ENCODE peak calls at places on chromosomes 13 and 19, in eight cellular contexts. One of them, this sample, is unnamed.

GRCh38 chr19:28485300-28485699 is 727.7 kb downstream of the UQCRFS1 start:
- DNase-seq in aorta: peak
- DNase-seq in coronary artery: no peak
- DNase-seq in tibial artery: peak
- DNase-seq in IMR-90: no peak
- DNase-seq in PC-9: no peak
- DNase-seq in WERI-Rb-1: no peak
- DNase-seq in astrocyte: no peak
- DNase-seq in this sample: no peak

GRCh38 chr19:40927567-40927966 is 45.5 kb upstream of the CYP2A7 start:
- DNase-seq in aorta: no peak
- DNase-seq in coronary artery: no peak
- DNase-seq in tibial artery: no peak
- DNase-seq in IMR-90: no peak
- DNase-seq in PC-9: no peak
- DNase-seq in WERI-Rb-1: no peak
- DNase-seq in astrocyte: no peak
- DNase-seq in this sample: no peak

GRCh38 chr19:56953411-56953810 is 112.9 kb upstream of the PEG3 start:
- DNase-seq in aorta: no peak
- DNase-seq in coronary artery: no peak
- DNase-seq in tibial artery: no peak
- DNase-seq in IMR-90: no peak
- DNase-seq in PC-9: no peak
- DNase-seq in WERI-Rb-1: no peak
- DNase-seq in astrocyte: no peak
- DNase-seq in this sample: no peak

GRCh38 chr19:32870154-32870573 is 597 bp upstream of the SLC7A9 start:
- DNase-seq in aorta: no peak
- DNase-seq in coronary artery: no peak
- DNase-seq in tibial artery: no peak
- DNase-seq in IMR-90: no peak
- DNase-seq in PC-9: no peak
- DNase-seq in WERI-Rb-1: no peak
- DNase-seq in astrocyte: no peak
- DNase-seq in this sample: no peak

GRCh38 chr13:111893071-111893606 is 173.8 kb upstream of the SOX1 start:
- DNase-seq in aorta: no peak
- DNase-seq in coronary artery: peak
- DNase-seq in tibial artery: no peak
- DNase-seq in IMR-90: no peak
- DNase-seq in PC-9: no peak
- DNase-seq in WERI-Rb-1: no peak
- DNase-seq in astrocyte: no peak
- DNase-seq in this sample: no peak

GRCh38 chr19:12647047-12647446 is 19.5 kb downstream of the MAN2B1 start:
- DNase-seq in aorta: no peak
- DNase-seq in coronary artery: no peak
- DNase-seq in tibial artery: no peak
- DNase-seq in IMR-90: no peak
- DNase-seq in PC-9: no peak
- DNase-seq in WERI-Rb-1: no peak
- DNase-seq in astrocyte: no peak
- DNase-seq in this sample: no peak

GRCh38 chr13:104816716-104817115 is 1718.7 kb downstream of the EFNB2 start:
- DNase-seq in aorta: no peak
- DNase-seq in coronary artery: no peak
- DNase-seq in tibial artery: no peak
- DNase-seq in IMR-90: no peak
- DNase-seq in PC-9: no peak
- DNase-seq in WERI-Rb-1: no peak
- DNase-seq in astrocyte: peak
- DNase-seq in this sample: no peak

GRCh38 chr13:51601601-51602348 is 17.5 kb downstream of the WDFY2 start:
- DNase-seq in aorta: no peak
- DNase-seq in coronary artery: no peak
- DNase-seq in tibial artery: no peak
- DNase-seq in IMR-90: no peak
- DNase-seq in PC-9: peak
- DNase-seq in WERI-Rb-1: no peak
- DNase-seq in astrocyte: no peak
- DNase-seq in this sample: no peak

GRCh38 chr13:40484101-40484800 is 182.2 kb downstream of the FOXO1 start:
- DNase-seq in aorta: no peak
- DNase-seq in coronary artery: no peak
- DNase-seq in tibial artery: no peak
- DNase-seq in IMR-90: no peak
- DNase-seq in PC-9: no peak
- DNase-seq in WERI-Rb-1: no peak
- DNase-seq in astrocyte: no peak
- DNase-seq in this sample: no peak

GRCh38 chr13:29859971-29860370 is 9.6 kb upstream of the UBL3 start:
- DNase-seq in aorta: no peak
- DNase-seq in coronary artery: no peak
- DNase-seq in tibial artery: no peak
- DNase-seq in IMR-90: peak
- DNase-seq in PC-9: no peak
- DNase-seq in WERI-Rb-1: no peak
- DNase-seq in astrocyte: peak
- DNase-seq in this sample: no peak

GRCh38 chr19:33665776-33666175 is 44.0 kb downstream of the CHST8 start:
- DNase-seq in aorta: no peak
- DNase-seq in coronary artery: peak
- DNase-seq in tibial artery: no peak
- DNase-seq in IMR-90: no peak
- DNase-seq in PC-9: no peak
- DNase-seq in WERI-Rb-1: no peak
- DNase-seq in astrocyte: no peak
- DNase-seq in this sample: no peak

DNA sequence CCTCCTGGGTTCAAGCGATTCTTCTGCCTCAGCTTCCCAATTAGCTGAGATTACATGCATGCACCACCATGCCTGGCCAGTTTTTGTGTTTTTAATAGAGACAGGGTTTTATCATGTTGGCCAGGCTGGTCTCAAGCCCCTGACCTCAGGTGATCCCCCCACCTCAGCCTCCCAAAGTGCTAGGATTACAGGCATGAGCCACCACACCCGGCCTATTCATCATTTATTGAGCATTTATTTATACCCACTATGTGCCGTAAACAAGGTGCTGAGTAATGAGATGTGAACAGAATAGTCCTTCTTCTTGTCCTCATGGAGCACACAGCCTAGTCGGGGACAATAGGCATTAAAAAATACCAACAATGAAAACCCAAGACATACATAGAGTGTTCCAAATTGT is 25.6 kb downstream of the ACTN4 start:
- DNase-seq in aorta: peak
- DNase-seq in coronary artery: no peak
- DNase-seq in tibial artery: no peak
- DNase-seq in IMR-90: no peak
- DNase-seq in PC-9: no peak
- DNase-seq in WERI-Rb-1: no peak
- DNase-seq in astrocyte: no peak
- DNase-seq in this sample: no peak
- H3K27ac ChIP-seq in aorta: no peak
- H3K27ac ChIP-seq in coronary artery: peak
- H3K27ac ChIP-seq in tibial artery: peak
- H3K27ac ChIP-seq in IMR-90: no peak
- H3K27ac ChIP-seq in PC-9: no peak
- H3K27ac ChIP-seq in WERI-Rb-1: no peak
- H3K27ac ChIP-seq in astrocyte: no peak
- H3K27ac ChIP-seq in this sample: peak

GRCh38 chr19:45940515-45940805 is 25.9 kb upstream of the NANOS2 start:
- DNase-seq in aorta: no peak
- DNase-seq in coronary artery: no peak
- DNase-seq in tibial artery: no peak
- DNase-seq in IMR-90: no peak
- DNase-seq in PC-9: no peak
- DNase-seq in WERI-Rb-1: no peak
- DNase-seq in astrocyte: no peak
- DNase-seq in this sample: no peak

GRCh38 chr19:45935267-45935666 is 20.7 kb upstream of the NANOS2 start:
- DNase-seq in aorta: no peak
- DNase-seq in coronary artery: no peak
- DNase-seq in tibial artery: no peak
- DNase-seq in IMR-90: no peak
- DNase-seq in PC-9: no peak
- DNase-seq in WERI-Rb-1: no peak
- DNase-seq in astrocyte: no peak
- DNase-seq in this sample: no peak

GRCh38 chr19:45934551-45935230 is 20.1 kb upstream of the NANOS2 start:
- DNase-seq in aorta: no peak
- DNase-seq in coronary artery: no peak
- DNase-seq in tibial artery: no peak
- DNase-seq in IMR-90: no peak
- DNase-seq in PC-9: no peak
- DNase-seq in WERI-Rb-1: no peak
- DNase-seq in astrocyte: no peak
- DNase-seq in this sample: no peak

GRCh38 chr19:45938733-45939319 is 24.2 kb upstream of the NANOS2 start:
- DNase-seq in aorta: no peak
- DNase-seq in coronary artery: no peak
- DNase-seq in tibial artery: no peak
- DNase-seq in IMR-90: no peak
- DNase-seq in PC-9: no peak
- DNase-seq in WERI-Rb-1: no peak
- DNase-seq in astrocyte: no peak
- DNase-seq in this sample: no peak

DNA sequence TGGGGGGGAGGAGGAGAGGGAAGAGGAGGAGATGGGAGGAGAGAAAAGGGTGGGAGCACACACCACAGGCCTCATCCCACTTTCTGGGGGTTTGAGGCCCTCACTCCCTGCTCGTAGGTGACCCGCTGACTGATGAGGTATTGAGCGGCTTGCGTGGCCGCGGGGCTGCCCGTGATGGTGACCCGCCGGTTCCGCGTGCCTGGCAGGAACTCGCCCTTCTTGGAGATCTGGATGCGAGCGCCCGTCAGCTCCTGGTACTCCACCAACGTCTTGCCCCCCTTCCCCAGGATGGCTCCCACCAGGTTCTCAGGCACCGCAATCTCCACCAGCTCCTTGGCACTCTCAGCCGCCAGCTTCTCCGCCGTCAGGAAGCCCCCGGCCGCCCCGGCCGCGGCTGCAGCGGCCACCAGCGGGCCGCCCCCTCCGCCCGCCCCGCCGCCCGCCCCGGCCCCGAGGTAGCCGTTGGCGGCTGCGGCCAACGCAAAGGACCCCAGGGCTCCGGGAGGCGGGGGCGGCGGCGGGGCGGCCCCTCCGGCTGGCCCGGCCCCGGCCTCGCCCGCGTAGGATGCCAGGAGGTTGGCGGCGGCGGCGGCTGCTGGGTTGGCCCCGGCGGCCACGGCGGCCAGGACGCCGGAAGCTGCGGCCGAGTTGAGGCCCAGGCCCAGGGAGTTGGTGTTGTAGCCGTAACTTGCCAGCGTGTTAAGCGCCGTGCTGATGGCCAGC is 25.4 kb upstream of the NANOS2 start:
- DNase-seq in aorta: no peak
- DNase-seq in coronary artery: no peak
- DNase-seq in tibial artery: no peak
- DNase-seq in IMR-90: no peak
- DNase-seq in PC-9: no peak
- DNase-seq in WERI-Rb-1: no peak
- DNase-seq in astrocyte: no peak
- DNase-seq in this sample: no peak
- H3K4me3 ChIP-seq in aorta: no peak
- H3K4me3 ChIP-seq in coronary artery: no peak
- H3K4me3 ChIP-seq in tibial artery: no peak
- H3K4me3 ChIP-seq in IMR-90: no peak
- H3K4me3 ChIP-seq in PC-9: no peak
- H3K4me3 ChIP-seq in WERI-Rb-1: no peak
- H3K4me3 ChIP-seq in astrocyte: no peak
- H3K4me3 ChIP-seq in this sample: peak

GRCh38 chr19:1856345-1856697 is 7.1 kb downstream of the KLF16 start:
- DNase-seq in aorta: no peak
- DNase-seq in coronary artery: no peak
- DNase-seq in tibial artery: no peak
- DNase-seq in IMR-90: no peak
- DNase-seq in PC-9: no peak
- DNase-seq in WERI-Rb-1: peak
- DNase-seq in astrocyte: no peak
- DNase-seq in this sample: no peak

GRCh38 chr19:1855828-1856255 is 7.5 kb downstream of the KLF16 start:
- DNase-seq in aorta: no peak
- DNase-seq in coronary artery: no peak
- DNase-seq in tibial artery: no peak
- DNase-seq in IMR-90: peak
- DNase-seq in PC-9: no peak
- DNase-seq in WERI-Rb-1: no peak
- DNase-seq in astrocyte: no peak
- DNase-seq in this sample: no peak

GRCh38 chr19:1857648-1858326 is 5.6 kb downstream of the KLF16 start:
- DNase-seq in aorta: peak
- DNase-seq in coronary artery: no peak
- DNase-seq in tibial artery: no peak
- DNase-seq in IMR-90: no peak
- DNase-seq in PC-9: no peak
- DNase-seq in WERI-Rb-1: no peak
- DNase-seq in astrocyte: no peak
- DNase-seq in this sample: no peak

GRCh38 chr19:1858412-1859081 is 4.8 kb downstream of the KLF16 start:
- DNase-seq in aorta: peak
- DNase-seq in coronary artery: no peak
- DNase-seq in tibial artery: no peak
- DNase-seq in IMR-90: no peak
- DNase-seq in PC-9: no peak
- DNase-seq in WERI-Rb-1: no peak
- DNase-seq in astrocyte: no peak
- DNase-seq in this sample: no peak

GRCh38 chr19:1856698-1857603 is 6.4 kb downstream of the KLF16 start:
- DNase-seq in aorta: peak
- DNase-seq in coronary artery: no peak
- DNase-seq in tibial artery: peak
- DNase-seq in IMR-90: peak
- DNase-seq in PC-9: no peak
- DNase-seq in WERI-Rb-1: peak
- DNase-seq in astrocyte: peak
- DNase-seq in this sample: peak
- H3K27ac ChIP-seq in aorta: no peak
- H3K27ac ChIP-seq in coronary artery: peak
- H3K27ac ChIP-seq in tibial artery: peak
- H3K27ac ChIP-seq in IMR-90: peak
- H3K27ac ChIP-seq in PC-9: no peak
- H3K27ac ChIP-seq in WERI-Rb-1: peak
- H3K27ac ChIP-seq in astrocyte: peak
- H3K27ac ChIP-seq in this sample: peak

DNA sequence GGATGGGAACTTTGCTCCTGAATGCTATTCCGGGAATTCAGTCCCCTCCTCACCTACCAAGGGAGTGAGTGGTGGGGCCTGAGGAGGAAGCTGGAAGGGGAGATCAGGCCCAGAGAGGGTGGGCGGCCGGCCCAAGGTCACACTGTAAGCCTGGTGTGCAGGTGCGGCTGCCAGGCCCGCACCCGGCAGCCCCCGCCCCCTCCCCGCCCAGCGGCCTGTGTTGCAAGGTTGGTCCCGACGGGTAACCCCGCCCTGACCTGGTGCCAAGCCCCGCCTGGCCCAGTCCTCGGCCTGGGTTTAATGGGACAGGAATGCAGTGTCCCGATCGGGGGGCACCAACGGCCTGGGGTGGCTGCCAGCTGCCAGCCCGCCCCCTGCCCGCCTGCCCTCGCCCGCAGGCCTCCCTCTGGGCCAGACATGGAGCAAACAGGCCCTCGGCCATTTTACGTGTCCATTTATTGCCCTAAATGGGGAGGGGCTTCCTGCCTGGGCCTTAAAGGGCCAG is 5.5 kb downstream of the ZBTB7A start:
- DNase-seq in aorta: peak
- DNase-seq in coronary artery: peak
- DNase-seq in tibial artery: peak
- DNase-seq in IMR-90: no peak
- DNase-seq in PC-9: peak
- DNase-seq in WERI-Rb-1: no peak
- DNase-seq in astrocyte: no peak
- DNase-seq in this sample: peak
- H3K4me3 ChIP-seq in aorta: peak
- H3K4me3 ChIP-seq in coronary artery: peak
- H3K4me3 ChIP-seq in tibial artery: peak
- H3K4me3 ChIP-seq in IMR-90: no peak
- H3K4me3 ChIP-seq in PC-9: peak
- H3K4me3 ChIP-seq in WERI-Rb-1: no peak
- H3K4me3 ChIP-seq in astrocyte: no peak
- H3K4me3 ChIP-seq in this sample: peak

This sample was measured in heart right ventricle.